ENCODE peak calls at places on chromosome 22, in four cellular contexts. Y, D, E and U are unnamed samples.

GRCh38 chr22:44333847-44334635 is 21.3 kb upstream of the SHISAL1 start:
- DNase-seq in Y (no peak), D (no peak), E (no peak), U (no peak)

GRCh38 chr22:40721266-40721665 is 42.0 kb downstream of the MCHR1 start:
- DNase-seq in Y (no peak), D (no peak), E (no peak), U (no peak)

GRCh38 chr22:21582801-21583740 is 15.6 kb downstream of the UBE2L3 start:
- DNase-seq in Y (no peak), D (no peak), E (no peak), U (no peak)

GRCh38 chr22:47114813-47115517 is 352.5 kb downstream of the TBC1D22A start:
- DNase-seq in Y (no peak), D (no peak), E (no peak), U (no peak)

GRCh38 chr22:26471522-26471921 is 12.1 kb downstream of the HPS4 start:
- DNase-seq in Y (no peak), D (no peak), E (no peak), U (no peak)

GRCh38 chr22:30634477-30635233 is 926 bp upstream of the SLC35E4 start:
- DNase-seq in Y (peak; percentile 94), D (peak; percentile 58), E (peak; percentile 93), U (peak; percentile 38)

GRCh38 chr22:48451891-48452290 is 1375.8 kb downstream of the BRD1 start:
- DNase-seq in Y (no peak), D (no peak), E (no peak), U (no peak)

GRCh38 chr22:17748555-17749353 is 25.5 kb downstream of the BID start:
- DNase-seq in Y (no peak), D (no peak), E (no peak), U (no peak)

GRCh38 chr22:36155702-36156101 is 4.9 kb downstream of the APOL3 start:
- DNase-seq in Y (peak; percentile 88), D (no peak), E (no peak), U (no peak)

GRCh38 chr22:31734512-31734911 is 15.4 kb downstream of the PRR14L start:
- DNase-seq in Y (no peak), D (no peak), E (no peak), U (no peak)

GRCh38 chr22:25048659-25049657 is 96.4 kb downstream of the KIAA1671 start:
- DNase-seq in Y (peak; percentile 69), D (peak; percentile 17), E (peak; percentile 70), U (no peak)

GRCh38 chr22:36149464-36149863 is 11.1 kb downstream of the APOL3 start:
- DNase-seq in Y (no peak), D (no peak), E (no peak), U (no peak)

GRCh38 chr22:36302439-36303114 is 49.6 kb downstream of the APOL1 start:
- DNase-seq in Y (no peak), D (no peak), E (no peak), U (no peak)

GRCh38 chr22:46111645-46112306 is 38.5 kb upstream of the PPARA start:
- DNase-seq in Y (no peak), D (no peak), E (no peak), U (no peak)

GRCh38 chr22:26321469-26321913 is 107.6 kb upstream of the ASPHD2 start:
- DNase-seq in Y (no peak), D (peak; percentile 58), E (no peak), U (no peak)

GRCh38 chr22:40818192-40818746 is 877 bp downstream of the SLC25A17 start:
- DNase-seq in Y (no peak), D (no peak), E (no peak), U (no peak)

GRCh38 chr22:22422629-22423112 is 85.9 kb downstream of the ZNF280B start:
- DNase-seq in Y (peak; percentile 68), D (peak; percentile 14), E (peak; percentile 70), U (no peak)

GRCh38 chr22:50504245-50505211 is 3.0 kb downstream of the LMF2 start:
- DNase-seq in Y (no peak), D (no peak), E (no peak), U (no peak)

GRCh38 chr22:45019861-45020655 is 10.3 kb upstream of the PHF21B start:
- DNase-seq in Y (no peak), D (no peak), E (no peak), U (no peak)

GRCh38 chr22:50143096-50143495 is 27.4 kb upstream of the PANX2 start:
- DNase-seq in Y (no peak), D (no peak), E (no peak), U (no peak)

GRCh38 chr22:31843526-31843925 is 89.7 kb downstream of the DEPDC5 start:
- DNase-seq in Y (no peak), D (no peak), E (no peak), U (no peak)

GRCh38 chr22:46972256-46972655 is 209.8 kb downstream of the TBC1D22A start:
- DNase-seq in Y (no peak), D (no peak), E (no peak), U (no peak)

GRCh38 chr22:31917227-31917921 is 27.0 kb upstream of the YWHAH start:
- DNase-seq in Y (no peak), D (no peak), E (no peak), U (no peak)

GRCh38 chr22:19715286-19715939 is 1.1 kb downstream of the SEPTIN5 start:
- DNase-seq in Y (no peak), D (no peak), E (no peak), U (no peak)

GRCh38 chr22:35353318-35353717 is 27.6 kb upstream of the HMOX1 start:
- DNase-seq in Y (no peak), D (no peak), E (no peak), U (no peak)

GRCh38 chr22:32185821-32186220 is 19.1 kb downstream of the RFPL2 start:
- DNase-seq in Y (no peak), D (no peak), E (no peak), U (no peak)